ENCODE peak calls at places on chromosomes 12 and 14, in five cellular contexts. One of them, this sample, is unnamed.

GRCh38 chr12:101209319-101210302 is at the start of gene SLC5A8:
- DNase-seq in brain microvascular endothelial cell: no peak
- DNase-seq in CD8-positive, alpha-beta T cell: no peak
- DNase-seq in tibial nerve: no peak
- DNase-seq in CD4-positive, CD25-positive, alpha-beta regulatory T cell: no peak
- DNase-seq in this sample: no peak

GRCh38 chr12:31914927-31915326 is 44.3 kb upstream of the RESF1 start:
- DNase-seq in brain microvascular endothelial cell: no peak
- DNase-seq in CD8-positive, alpha-beta T cell: no peak
- DNase-seq in tibial nerve: no peak
- DNase-seq in CD4-positive, CD25-positive, alpha-beta regulatory T cell: no peak
- DNase-seq in this sample: no peak

GRCh38 chr12:87163122-87163521 is 866.1 kb downstream of the C12orf50 start:
- DNase-seq in brain microvascular endothelial cell: no peak
- DNase-seq in CD8-positive, alpha-beta T cell: no peak
- DNase-seq in tibial nerve: no peak
- DNase-seq in CD4-positive, CD25-positive, alpha-beta regulatory T cell: no peak
- DNase-seq in this sample: no peak

GRCh38 chr12:103833095-103833777 is 7.8 kb downstream of the NT5DC3 start:
- DNase-seq in brain microvascular endothelial cell: no peak
- DNase-seq in CD8-positive, alpha-beta T cell: no peak
- DNase-seq in tibial nerve: no peak
- DNase-seq in CD4-positive, CD25-positive, alpha-beta regulatory T cell: no peak
- DNase-seq in this sample: no peak

GRCh38 chr12:25677180-25677937 is 124.3 kb upstream of the LMNTD1 start:
- DNase-seq in brain microvascular endothelial cell: no peak
- DNase-seq in CD8-positive, alpha-beta T cell: no peak
- DNase-seq in tibial nerve: no peak
- DNase-seq in CD4-positive, CD25-positive, alpha-beta regulatory T cell: no peak
- DNase-seq in this sample: no peak

GRCh38 chr14:55170526-55170925 is 20.9 kb downstream of the DLGAP5 start:
- DNase-seq in brain microvascular endothelial cell: no peak
- DNase-seq in CD8-positive, alpha-beta T cell: no peak
- DNase-seq in tibial nerve: no peak
- DNase-seq in CD4-positive, CD25-positive, alpha-beta regulatory T cell: no peak
- DNase-seq in this sample: no peak

GRCh38 chr14:54758041-54758440 is 144.6 kb downstream of the GCH1 start:
- DNase-seq in brain microvascular endothelial cell: no peak
- DNase-seq in CD8-positive, alpha-beta T cell: no peak
- DNase-seq in tibial nerve: no peak
- DNase-seq in CD4-positive, CD25-positive, alpha-beta regulatory T cell: no peak
- DNase-seq in this sample: no peak

GRCh38 chr12:15910468-15910863 is 666 bp upstream of the DERA start:
- DNase-seq in brain microvascular endothelial cell: no peak
- DNase-seq in CD8-positive, alpha-beta T cell: no peak
- DNase-seq in tibial nerve: no peak
- DNase-seq in CD4-positive, CD25-positive, alpha-beta regulatory T cell: no peak
- DNase-seq in this sample: no peak

GRCh38 chr12:25262696-25263095 is 12.0 kb upstream of the KRAS start:
- DNase-seq in brain microvascular endothelial cell: no peak
- DNase-seq in CD8-positive, alpha-beta T cell: no peak
- DNase-seq in tibial nerve: no peak
- DNase-seq in CD4-positive, CD25-positive, alpha-beta regulatory T cell: no peak
- DNase-seq in this sample: no peak

GRCh38 chr12:51163795-51164194 is 9.1 kb downstream of the TFCP2 start:
- DNase-seq in brain microvascular endothelial cell: no peak
- DNase-seq in CD8-positive, alpha-beta T cell: no peak
- DNase-seq in tibial nerve: no peak
- DNase-seq in CD4-positive, CD25-positive, alpha-beta regulatory T cell: no peak
- DNase-seq in this sample: no peak

GRCh38 chr12:131711551-131712205 is 788 bp downstream of the SFSWAP start:
- DNase-seq in brain microvascular endothelial cell: no peak
- DNase-seq in CD8-positive, alpha-beta T cell: no peak
- DNase-seq in tibial nerve: no peak
- DNase-seq in CD4-positive, CD25-positive, alpha-beta regulatory T cell: peak; percentile 13
- DNase-seq in this sample: no peak

GRCh38 chr14:57865450-57866198 is at the start of gene SLC35F4:
- DNase-seq in brain microvascular endothelial cell: no peak
- DNase-seq in CD8-positive, alpha-beta T cell: no peak
- DNase-seq in tibial nerve: no peak
- DNase-seq in CD4-positive, CD25-positive, alpha-beta regulatory T cell: no peak
- DNase-seq in this sample: no peak

GRCh38 chr12:3795096-3795799 is 42.3 kb upstream of the CRACR2A start:
- DNase-seq in brain microvascular endothelial cell: no peak
- DNase-seq in CD8-positive, alpha-beta T cell: no peak
- DNase-seq in tibial nerve: no peak
- DNase-seq in CD4-positive, CD25-positive, alpha-beta regulatory T cell: no peak
- DNase-seq in this sample: no peak

GRCh38 chr12:55728185-55728931 is 451 bp downstream of the CD63 start:
- DNase-seq in brain microvascular endothelial cell: no peak
- DNase-seq in CD8-positive, alpha-beta T cell: no peak
- DNase-seq in tibial nerve: peak; percentile 67
- DNase-seq in CD4-positive, CD25-positive, alpha-beta regulatory T cell: no peak
- DNase-seq in this sample: no peak

GRCh38 chr12:104171785-104172563 is 34.0 kb upstream of the NFYB start:
- DNase-seq in brain microvascular endothelial cell: no peak
- DNase-seq in CD8-positive, alpha-beta T cell: no peak
- DNase-seq in tibial nerve: no peak
- DNase-seq in CD4-positive, CD25-positive, alpha-beta regulatory T cell: no peak
- DNase-seq in this sample: no peak

GRCh38 chr12:45583011-45583657 is 146.4 kb upstream of the ARID2 start:
- DNase-seq in brain microvascular endothelial cell: peak; percentile 79
- DNase-seq in CD8-positive, alpha-beta T cell: no peak
- DNase-seq in tibial nerve: no peak
- DNase-seq in CD4-positive, CD25-positive, alpha-beta regulatory T cell: no peak
- DNase-seq in this sample: no peak

GRCh38 chr12:75722714-75723200 is 211.3 kb upstream of the KRR1 start:
- DNase-seq in brain microvascular endothelial cell: peak; percentile 87
- DNase-seq in CD8-positive, alpha-beta T cell: peak; percentile 35
- DNase-seq in tibial nerve: peak; percentile 18
- DNase-seq in CD4-positive, CD25-positive, alpha-beta regulatory T cell: peak; percentile 81
- DNase-seq in this sample: no peak

GRCh38 chr12:114701104-114701414 is 17.1 kb upstream of the TBX3 start:
- DNase-seq in brain microvascular endothelial cell: no peak
- DNase-seq in CD8-positive, alpha-beta T cell: no peak
- DNase-seq in tibial nerve: no peak
- DNase-seq in CD4-positive, CD25-positive, alpha-beta regulatory T cell: no peak
- DNase-seq in this sample: no peak

GRCh38 chr14:68231832-68232642 is 412.5 kb downstream of the RAD51B start:
- DNase-seq in brain microvascular endothelial cell: no peak
- DNase-seq in CD8-positive, alpha-beta T cell: no peak
- DNase-seq in tibial nerve: no peak
- DNase-seq in CD4-positive, CD25-positive, alpha-beta regulatory T cell: no peak
- DNase-seq in this sample: no peak

GRCh38 chr14:102694530-102695171 is 82.6 kb upstream of the TRAF3 start:
- DNase-seq in brain microvascular endothelial cell: peak; percentile 63
- DNase-seq in CD8-positive, alpha-beta T cell: peak; percentile 50
- DNase-seq in tibial nerve: peak; percentile 47
- DNase-seq in CD4-positive, CD25-positive, alpha-beta regulatory T cell: peak; percentile 80
- DNase-seq in this sample: peak; percentile 19

GRCh38 chr14:102988054-102988453 is 65.6 kb downstream of the AMN start:
- DNase-seq in brain microvascular endothelial cell: no peak
- DNase-seq in CD8-positive, alpha-beta T cell: no peak
- DNase-seq in tibial nerve: no peak
- DNase-seq in CD4-positive, CD25-positive, alpha-beta regulatory T cell: no peak
- DNase-seq in this sample: no peak

GRCh38 chr12:10256064-10256463 is 43.4 kb downstream of the GABARAPL1 start:
- DNase-seq in brain microvascular endothelial cell: no peak
- DNase-seq in CD8-positive, alpha-beta T cell: no peak
- DNase-seq in tibial nerve: no peak
- DNase-seq in CD4-positive, CD25-positive, alpha-beta regulatory T cell: no peak
- DNase-seq in this sample: no peak

GRCh38 chr12:53569174-53569557 is 57.0 kb downstream of the ATF7 start:
- DNase-seq in brain microvascular endothelial cell: peak; percentile 40
- DNase-seq in CD8-positive, alpha-beta T cell: no peak
- DNase-seq in tibial nerve: no peak
- DNase-seq in CD4-positive, CD25-positive, alpha-beta regulatory T cell: no peak
- DNase-seq in this sample: no peak

GRCh38 chr12:112063264-112063663 is 45.3 kb downstream of the NAA25 start:
- DNase-seq in brain microvascular endothelial cell: no peak
- DNase-seq in CD8-positive, alpha-beta T cell: no peak
- DNase-seq in tibial nerve: no peak
- DNase-seq in CD4-positive, CD25-positive, alpha-beta regulatory T cell: no peak
- DNase-seq in this sample: no peak

GRCh38 chr12:112061127-112061526 is 47.5 kb downstream of the NAA25 start:
- DNase-seq in brain microvascular endothelial cell: no peak
- DNase-seq in CD8-positive, alpha-beta T cell: no peak
- DNase-seq in tibial nerve: no peak
- DNase-seq in CD4-positive, CD25-positive, alpha-beta regulatory T cell: no peak
- DNase-seq in this sample: no peak

GRCh38 chr12:112066566-112066965 is 42.0 kb downstream of the NAA25 start:
- DNase-seq in brain microvascular endothelial cell: no peak
- DNase-seq in CD8-positive, alpha-beta T cell: no peak
- DNase-seq in tibial nerve: no peak
- DNase-seq in CD4-positive, CD25-positive, alpha-beta regulatory T cell: no peak
- DNase-seq in this sample: no peak
- H3K36me3 ChIP-seq in brain microvascular endothelial cell: peaks cover 66% of the 10 kb centered on the region
- H3K36me3 ChIP-seq in CD8-positive, alpha-beta T cell: peaks cover 29% of the 10 kb centered on the region
- H3K36me3 ChIP-seq in tibial nerve: peaks cover 5% of the 10 kb centered on the region
- H3K36me3 ChIP-seq in CD4-positive, CD25-positive, alpha-beta regulatory T cell: peaks cover 66% of the 10 kb centered on the region
- H3K36me3 ChIP-seq in this sample: peaks cover 32% of the 10 kb centered on the region

GRCh38 chr12:128802756-128803155 is 21.0 kb downstream of the SLC15A4 start:
- DNase-seq in brain microvascular endothelial cell: no peak
- DNase-seq in CD8-positive, alpha-beta T cell: no peak
- DNase-seq in tibial nerve: no peak
- DNase-seq in CD4-positive, CD25-positive, alpha-beta regulatory T cell: no peak
- DNase-seq in this sample: no peak

GRCh38 chr12:128798543-128799341 is 25.0 kb downstream of the SLC15A4 start:
- DNase-seq in brain microvascular endothelial cell: no peak
- DNase-seq in CD8-positive, alpha-beta T cell: no peak
- DNase-seq in tibial nerve: no peak
- DNase-seq in CD4-positive, CD25-positive, alpha-beta regulatory T cell: peak; percentile 27
- DNase-seq in this sample: no peak

GRCh38 chr12:128801879-128802391 is 21.8 kb downstream of the SLC15A4 start:
- DNase-seq in brain microvascular endothelial cell: no peak
- DNase-seq in CD8-positive, alpha-beta T cell: no peak
- DNase-seq in tibial nerve: no peak
- DNase-seq in CD4-positive, CD25-positive, alpha-beta regulatory T cell: no peak
- DNase-seq in this sample: no peak

GRCh38 chr12:128803788-128804187 is 20.0 kb downstream of the SLC15A4 start:
- DNase-seq in brain microvascular endothelial cell: no peak
- DNase-seq in CD8-positive, alpha-beta T cell: no peak
- DNase-seq in tibial nerve: no peak
- DNase-seq in CD4-positive, CD25-positive, alpha-beta regulatory T cell: no peak
- DNase-seq in this sample: no peak

DNA sequence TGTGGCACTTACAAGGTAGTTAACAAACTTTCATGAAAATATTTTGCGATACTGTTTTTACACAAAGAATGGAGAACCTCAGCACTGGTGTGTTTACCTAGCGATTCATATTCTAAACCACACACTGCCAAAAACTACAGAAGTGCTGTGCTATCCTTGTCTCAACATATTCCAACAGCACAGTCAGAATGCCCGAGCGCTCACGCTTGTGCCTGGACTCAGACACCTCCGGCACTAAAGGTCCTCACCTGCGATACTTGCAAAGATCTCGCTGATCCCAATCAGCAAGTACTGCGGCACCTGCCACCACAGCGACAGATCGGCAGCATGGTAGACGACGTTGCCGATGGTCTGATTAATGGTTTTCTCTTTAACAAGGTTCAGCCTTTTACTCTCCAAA is 23.2 kb downstream of the SLC15A4 start:
- DNase-seq in brain microvascular endothelial cell: no peak
- DNase-seq in CD8-positive, alpha-beta T cell: no peak
- DNase-seq in tibial nerve: no peak
- DNase-seq in CD4-positive, CD25-positive, alpha-beta regulatory T cell: no peak
- DNase-seq in this sample: no peak
- H3K36me3 ChIP-seq in brain microvascular endothelial cell: peaks cover 27% of the 10 kb centered on the region
- H3K36me3 ChIP-seq in CD8-positive, alpha-beta T cell: peaks cover 36% of the 10 kb centered on the region
- H3K36me3 ChIP-seq in tibial nerve: no peaks in the 10 kb centered on the region
- H3K36me3 ChIP-seq in CD4-positive, CD25-positive, alpha-beta regulatory T cell: peaks cover 71% of the 10 kb centered on the region
- H3K36me3 ChIP-seq in this sample: peaks cover 24% of the 10 kb centered on the region

DNA sequence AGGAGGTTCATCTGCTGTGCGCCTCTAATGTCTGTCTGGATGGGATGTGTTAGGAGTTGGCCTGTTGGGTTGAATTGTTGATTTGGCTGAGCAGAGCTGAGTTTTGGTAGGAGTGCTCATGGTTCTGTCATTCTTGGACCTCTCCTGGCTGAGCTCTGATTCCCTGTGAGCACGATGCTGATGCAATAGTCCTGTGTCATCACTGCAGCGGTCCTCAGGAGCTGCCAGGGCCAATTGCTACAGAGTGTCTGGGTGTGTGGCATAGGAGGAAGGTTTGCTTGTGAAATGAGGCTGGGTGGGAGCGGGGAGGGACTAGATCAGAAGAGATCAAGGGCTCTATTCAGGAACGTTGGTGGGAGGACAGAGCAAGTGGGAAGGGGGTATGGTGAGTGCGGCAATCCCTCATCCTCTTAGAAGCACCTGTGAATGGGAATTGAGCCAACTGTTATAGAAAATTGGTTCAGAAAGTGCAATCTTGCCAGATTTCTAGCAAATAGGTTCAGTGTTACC is 21.2 kb downstream of the PEX5 start:
- DNase-seq in brain microvascular endothelial cell: no peak
- DNase-seq in CD8-positive, alpha-beta T cell: no peak
- DNase-seq in tibial nerve: no peak
- DNase-seq in CD4-positive, CD25-positive, alpha-beta regulatory T cell: no peak
- DNase-seq in this sample: no peak
- H3K36me3 ChIP-seq in brain microvascular endothelial cell: peaks cover 31% of the 10 kb centered on the region
- H3K36me3 ChIP-seq in CD8-positive, alpha-beta T cell: peaks cover 36% of the 10 kb centered on the region
- H3K36me3 ChIP-seq in tibial nerve: peaks cover 5% of the 10 kb centered on the region
- H3K36me3 ChIP-seq in CD4-positive, CD25-positive, alpha-beta regulatory T cell: peaks cover 56% of the 10 kb centered on the region
- H3K36me3 ChIP-seq in this sample: peaks cover 25% of the 10 kb centered on the region

GRCh38 chr14:78414172-78414571 is 244.0 kb downstream of the NRXN3 start:
- DNase-seq in brain microvascular endothelial cell: no peak
- DNase-seq in CD8-positive, alpha-beta T cell: no peak
- DNase-seq in tibial nerve: no peak
- DNase-seq in CD4-positive, CD25-positive, alpha-beta regulatory T cell: no peak
- DNase-seq in this sample: no peak

GRCh38 chr14:78417532-78417931 is 247.4 kb downstream of the NRXN3 start:
- DNase-seq in brain microvascular endothelial cell: no peak
- DNase-seq in CD8-positive, alpha-beta T cell: no peak
- DNase-seq in tibial nerve: no peak
- DNase-seq in CD4-positive, CD25-positive, alpha-beta regulatory T cell: no peak
- DNase-seq in this sample: no peak

GRCh38 chr14:78412475-78412874 is 242.3 kb downstream of the NRXN3 start:
- DNase-seq in brain microvascular endothelial cell: no peak
- DNase-seq in CD8-positive, alpha-beta T cell: no peak
- DNase-seq in tibial nerve: no peak
- DNase-seq in CD4-positive, CD25-positive, alpha-beta regulatory T cell: no peak
- DNase-seq in this sample: no peak
- H3K36me3 ChIP-seq in brain microvascular endothelial cell: no peaks in the 10 kb centered on the region
- H3K36me3 ChIP-seq in CD8-positive, alpha-beta T cell: no peaks in the 10 kb centered on the region
- H3K36me3 ChIP-seq in tibial nerve: no peaks in the 10 kb centered on the region
- H3K36me3 ChIP-seq in CD4-positive, CD25-positive, alpha-beta regulatory T cell: no peaks in the 10 kb centered on the region
- H3K36me3 ChIP-seq in this sample: no peaks in the 10 kb centered on the region

GRCh38 chr14:91867316-91867988 is at the start of gene TC2N:
- DNase-seq in brain microvascular endothelial cell: no peak
- DNase-seq in CD8-positive, alpha-beta T cell: peak; percentile 72
- DNase-seq in tibial nerve: no peak
- DNase-seq in CD4-positive, CD25-positive, alpha-beta regulatory T cell: peak; percentile 77
- DNase-seq in this sample: peak; percentile 65
- H3K36me3 ChIP-seq in brain microvascular endothelial cell: no peaks in the 10 kb centered on the region
- H3K36me3 ChIP-seq in CD8-positive, alpha-beta T cell: no peaks in the 10 kb centered on the region
- H3K36me3 ChIP-seq in tibial nerve: no peaks in the 10 kb centered on the region
- H3K36me3 ChIP-seq in CD4-positive, CD25-positive, alpha-beta regulatory T cell: peaks cover 2% of the 10 kb centered on the region
- H3K36me3 ChIP-seq in this sample: no peaks in the 10 kb centered on the region

This sample was measured in CD8-positive, alpha-beta memory T cell.